ENCODE peak calls at places on chromosomes 5 and 9, in four cellular contexts. U is pancreas, P is uterus, L is suprapubic skin. C is an unnamed sample. For H3K4me1 and H3K27me3, the result is how much of the 10 kb centered on the place peaks cover.

GRCh38 chr9:104256031-104256709 is 162.1 kb downstream of the SMC2 start:
- DNase-seq in U (no peak), P (no peak), L (no peak), C (peak)

GRCh38 chr5:95406426-95407093 is 15.4 kb downstream of the FAM81B start:
- DNase-seq in U (peak), P (no peak), L (no peak), C (no peak)

GRCh38 chr5:140574165-140574564 is 9.5 kb downstream of the SLC35A4 start:
- DNase-seq in U (no peak), P (no peak), L (no peak), C (no peak)

GRCh38 chr5:91219803-91220371 is 163.2 kb downstream of the ARRDC3 start:
- DNase-seq in U (no peak), P (no peak), L (no peak), C (no peak)

GRCh38 chr9:127717766-127718165 is 1.9 kb downstream of the TTC16 start:
- DNase-seq in U (no peak), P (no peak), L (no peak), C (no peak)

GRCh38 chr5:149853019-149853648 is 91.5 kb downstream of the PDE6A start:
- DNase-seq in U (peak), P (peak), L (no peak), C (no peak)

GRCh38 chr9:113993838-113994540 is 84.1 kb downstream of the AMBP start:
- DNase-seq in U (peak), P (peak), L (peak), C (no peak)

GRCh38 chr5:68374770-68375518 is 159.4 kb downstream of the PIK3R1 start:
- DNase-seq in U (no peak), P (no peak), L (no peak), C (no peak)

GRCh38 chr5:140785905-140786686 is at the start of gene PCDHA1:
- DNase-seq in U (no peak), P (no peak), L (no peak), C (no peak)

GRCh38 chr5:136194611-136195010 is 1.6 kb upstream of the SMIM32 start:
- DNase-seq in U (no peak), P (no peak), L (no peak), C (no peak)

GRCh38 chr9:86925686-86926085 is 21.6 kb downstream of the GAS1 start:
- DNase-seq in U (no peak), P (no peak), L (no peak), C (peak)

GRCh38 chr5:127080001-127080478 is 6.7 kb upstream of the C5orf63 start:
- DNase-seq in U (no peak), P (no peak), L (no peak), C (peak)

GRCh38 chr5:160506006-160507004 is 84.7 kb downstream of the PTTG1 start:
- DNase-seq in U (no peak), P (no peak), L (peak), C (no peak)

GRCh38 chr5:135255461-135256178 is 143.4 kb downstream of the MACROH2A1 start:
- DNase-seq in U (no peak), P (no peak), L (no peak), C (no peak)

GRCh38 chr5:177194278-177194677 is 60.7 kb downstream of the NSD1 start:
- DNase-seq in U (no peak), P (peak), L (no peak), C (peak)

GRCh38 chr5:177317959-177318377 is 6.3 kb upstream of the MXD3 start:
- DNase-seq in U (peak), P (peak), L (no peak), C (peak)

GRCh38 chr5:71786337-71787060 is 67.4 kb downstream of the CARTPT start:
- DNase-seq in U (no peak), P (no peak), L (no peak), C (no peak)

GRCh38 chr5:130286971-130287370 is 382.7 kb downstream of the CHSY3 start:
- DNase-seq in U (no peak), P (no peak), L (no peak), C (no peak)

GRCh38 chr5:88664630-88665029 is 218.4 kb downstream of the MEF2C start:
- DNase-seq in U (no peak), P (no peak), L (no peak), C (no peak)

GRCh38 chr5:92998456-92998855 is 582.6 kb downstream of the NR2F1-AS1 start:
- DNase-seq in U (no peak), P (no peak), L (no peak), C (no peak)

GRCh38 chr5:16675747-16676255 is 59.0 kb upstream of the RETREG1 start:
- DNase-seq in U (no peak), P (no peak), L (no peak), C (no peak)

GRCh38 chr5:135543151-135543818 is 7.5 kb upstream of the NEUROG1 start:
- DNase-seq in U (no peak), P (no peak), L (no peak), C (no peak)

GRCh38 chr5:54889826-54890225 is 95.6 kb downstream of the ESM1 start:
- DNase-seq in U (no peak), P (no peak), L (no peak), C (peak)

GRCh38 chr9:125429476-125430160 is 168.0 kb downstream of the GAPVD1 start:
- DNase-seq in U (no peak), P (no peak), L (no peak), C (no peak)

GRCh38 chr5:139404484-139404840 is 573 bp upstream of the SPATA24 start:
- DNase-seq in U (no peak), P (no peak), L (no peak), C (no peak)

GRCh38 chr9:78236511-78236950 is 656 bp downstream of the CEP78 start:
- DNase-seq in U (no peak), P (peak), L (no peak), C (no peak)

GRCh38 chr9:95188459-95188858 is 129.1 kb downstream of the FANCC start:
- DNase-seq in U (no peak), P (no peak), L (no peak), C (no peak)

GRCh38 chr5:166165600-166165999 is 2125.8 kb upstream of the WWC1 start:
- DNase-seq in U (no peak), P (no peak), L (no peak), C (no peak)

GRCh38 chr9:76423216-76424177 is 29.3 kb upstream of the RFK start:
- DNase-seq in U (no peak), P (no peak), L (no peak), C (no peak)

GRCh38 chr9:128713411-128713780 is 10.5 kb downstream of the ZDHHC12 start:
- DNase-seq in U (no peak), P (no peak), L (peak), C (no peak)

GRCh38 chr9:108823829-108824228 is 32.0 kb downstream of the ACTL7B start:
- DNase-seq in U (no peak), P (no peak), L (no peak), C (no peak)
- H3K4me1 ChIP-seq in U (under half), P (under half), L (under half), C (under half)

GRCh38 chr5:189976-190365 is 1.3 kb upstream of the LRRC14B start:
- DNase-seq in U (no peak), P (no peak), L (peak), C (no peak)
- H3K27me3 ChIP-seq in U (under half), P (under half), L (under half), C (under half)

DNA sequence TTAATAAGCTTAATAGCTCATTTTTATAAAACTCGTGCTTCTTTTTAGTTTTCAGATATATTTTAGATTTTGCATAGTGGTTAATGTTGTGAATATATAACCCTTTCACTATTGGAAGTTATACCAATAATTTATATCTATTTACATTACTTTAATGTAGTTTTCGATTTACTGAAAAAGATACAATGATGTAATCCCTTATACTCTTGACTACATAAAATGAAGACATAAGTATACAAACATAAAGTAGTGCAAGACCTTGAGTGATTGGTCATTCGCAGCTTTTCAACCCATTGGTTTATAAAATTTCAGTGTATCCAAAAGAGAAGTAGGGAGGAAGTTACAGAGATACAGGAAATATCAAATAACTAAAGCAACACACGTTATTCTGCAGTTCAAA is 84.3 kb upstream of the GRHPR start:
- DNase-seq in U (no peak), P (no peak), L (no peak), C (no peak)
- H3K4me1 ChIP-seq in U (under half), P (under half), L (under half), C (under half)

GRCh38 chr5:112737088-112737471 is 605 bp upstream of the APC start:
- DNase-seq in U (no peak), P (no peak), L (no peak), C (no peak)
- H3K27me3 ChIP-seq in U (under half), P (under half), L (under half), C (under half)

GRCh38 chr9:130445268-130445983 is 665 bp downstream of the ASS1 start:
- DNase-seq in U (peak), P (peak), L (no peak), C (no peak)
- H3K4me1 ChIP-seq in U (under half), P (under half), L (half or more), C (under half)

DNA sequence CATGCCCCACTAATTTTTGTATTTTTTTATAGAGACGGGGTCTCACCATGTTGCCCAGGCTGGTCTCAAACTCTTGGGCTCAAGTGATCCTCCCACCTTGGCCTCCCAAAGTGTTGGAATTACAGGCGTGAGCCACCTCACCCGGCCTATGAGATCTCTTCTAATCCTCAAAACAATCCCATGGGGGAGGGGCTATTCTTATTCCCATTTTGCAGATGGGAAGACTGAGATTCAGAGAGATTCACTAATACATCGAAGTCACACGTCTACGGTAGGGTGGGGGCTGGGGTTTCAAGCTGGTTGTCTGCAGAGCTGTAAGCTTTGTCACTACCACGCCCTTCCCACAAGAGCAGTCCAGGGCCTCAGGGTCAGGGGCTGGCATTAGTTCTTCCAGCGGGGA is 14.0 kb upstream of the NTNG2 start:
- DNase-seq in U (no peak), P (no peak), L (no peak), C (no peak)
- H3K27me3 ChIP-seq in U (under half), P (under half), L (half or more), C (under half)

GRCh38 chr5:157390179-157390923 is 69.7 kb upstream of the NIPAL4 start:
- DNase-seq in U (no peak), P (peak), L (no peak), C (peak)
- H3K4me1 ChIP-seq in U (under half), P (under half), L (under half), C (under half)

DNA sequence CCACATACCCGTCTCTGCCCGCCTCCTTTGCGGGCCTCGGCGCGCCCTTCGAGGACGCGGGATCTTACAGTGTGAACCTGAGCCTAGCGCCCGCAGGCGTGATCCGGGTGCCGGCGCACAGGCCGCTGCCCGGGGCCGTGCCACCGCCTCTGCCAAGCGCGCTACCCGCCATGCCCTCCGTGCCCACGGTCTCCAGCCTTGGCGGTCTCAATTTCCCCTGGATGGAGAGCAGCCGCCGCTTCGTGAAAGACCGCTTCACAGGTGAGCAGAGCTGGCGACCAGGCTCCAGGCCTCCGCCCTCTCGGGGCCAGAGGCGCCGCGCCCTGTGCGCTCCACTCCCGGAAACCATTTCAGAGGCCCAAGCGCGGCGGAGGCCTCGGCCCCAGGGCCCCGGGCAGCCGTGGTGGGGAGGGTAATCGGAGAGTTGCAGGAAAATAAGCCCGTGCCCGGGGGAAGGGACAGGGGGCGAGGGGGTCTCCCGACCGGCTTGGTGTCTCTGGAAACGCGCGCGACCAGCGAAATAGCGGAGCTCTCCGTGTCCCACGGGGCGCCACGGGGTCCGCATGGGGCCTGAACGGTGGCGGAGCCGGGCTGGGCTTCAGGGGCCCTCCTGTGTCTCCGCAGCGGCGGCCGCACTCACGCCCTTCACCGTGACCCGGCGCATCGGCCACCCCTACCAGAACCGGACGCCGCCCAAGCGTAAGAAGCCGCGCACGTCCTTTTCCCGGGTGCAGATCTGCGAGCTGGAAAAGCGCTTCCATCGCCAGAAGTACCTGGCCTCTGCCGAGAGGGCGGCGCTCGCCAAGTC is 682 bp downstream of the TLX3 start:
- DNase-seq in U (no peak), P (no peak), L (peak), C (no peak)
- H3K27me3 ChIP-seq in U (under half), P (half or more), L (half or more), C (half or more)

GRCh38 chr5:132266836-132267160 is 9.3 kb downstream of the PDLIM4 start:
- DNase-seq in U (no peak), P (no peak), L (no peak), C (no peak)
- H3K4me1 ChIP-seq in U (under half), P (half or more), L (half or more), C (under half)